ENCODE peak calls at places on chromosomes 5 and 9, in eight cellular contexts. R, C, X, D, K, Q, J and I are unnamed samples. For H3K4me1, the result is how much of the 10 kb centered on the place peaks cover.

GRCh38 chr9:15219511-15219910 is 87.5 kb downstream of the TTC39B start:
- DNase-seq in R (no peak), C (no peak), X (no peak), D (no peak), K (no peak), Q (no peak), J (no peak), I (no peak)

GRCh38 chr9:81266674-81267073 is 422.7 kb downstream of the TLE1 start:
- DNase-seq in R (no peak), C (no peak), X (no peak), D (no peak), K (no peak), Q (no peak), J (no peak), I (no peak)

GRCh38 chr9:84397822-84398221 is 57.3 kb upstream of the SLC28A3 start:
- DNase-seq in R (no peak), C (no peak), X (no peak), D (no peak), K (peak), Q (peak), J (no peak), I (no peak)

GRCh38 chr5:14216902-14217301 is 73.8 kb downstream of the TRIO start:
- DNase-seq in R (no peak), C (no peak), X (no peak), D (no peak), K (no peak), Q (peak), J (no peak), I (no peak)

GRCh38 chr5:83925321-83925877 is 204.7 kb upstream of the HAPLN1 start:
- DNase-seq in R (no peak), C (no peak), X (no peak), D (no peak), K (no peak), Q (no peak), J (no peak), I (no peak)

GRCh38 chr9:74940600-74940999 is 12.1 kb downstream of the C9orf40 start:
- DNase-seq in R (no peak), C (no peak), X (peak), D (no peak), K (peak), Q (peak), J (no peak), I (no peak)

GRCh38 chr5:43556857-43557593 is at the start of gene PAIP1:
- DNase-seq in R (peak), C (peak), X (peak), D (peak), K (peak), Q (peak), J (peak), I (peak)

GRCh38 chr9:121483049-121483448 is 16.6 kb downstream of the GGTA1 start:
- DNase-seq in R (no peak), C (no peak), X (no peak), D (no peak), K (no peak), Q (no peak), J (no peak), I (no peak)

GRCh38 chr5:179183481-179183880 is 123.3 kb downstream of the ZNF354C start:
- DNase-seq in R (no peak), C (no peak), X (no peak), D (no peak), K (no peak), Q (no peak), J (no peak), I (peak)

GRCh38 chr9:133571491-133571890 is 37.0 kb downstream of the ADAMTSL2 start:
- DNase-seq in R (no peak), C (no peak), X (no peak), D (no peak), K (no peak), Q (no peak), J (no peak), I (no peak)

GRCh38 chr9:95506438-95506691 is 10.4 kb downstream of the PTCH1 start:
- DNase-seq in R (no peak), C (no peak), X (peak), D (peak), K (no peak), Q (no peak), J (no peak), I (no peak)

GRCh38 chr5:158058208-158058607 is 199.3 kb upstream of the CLINT1 start:
- DNase-seq in R (no peak), C (no peak), X (no peak), D (no peak), K (no peak), Q (no peak), J (no peak), I (no peak)

DNA sequence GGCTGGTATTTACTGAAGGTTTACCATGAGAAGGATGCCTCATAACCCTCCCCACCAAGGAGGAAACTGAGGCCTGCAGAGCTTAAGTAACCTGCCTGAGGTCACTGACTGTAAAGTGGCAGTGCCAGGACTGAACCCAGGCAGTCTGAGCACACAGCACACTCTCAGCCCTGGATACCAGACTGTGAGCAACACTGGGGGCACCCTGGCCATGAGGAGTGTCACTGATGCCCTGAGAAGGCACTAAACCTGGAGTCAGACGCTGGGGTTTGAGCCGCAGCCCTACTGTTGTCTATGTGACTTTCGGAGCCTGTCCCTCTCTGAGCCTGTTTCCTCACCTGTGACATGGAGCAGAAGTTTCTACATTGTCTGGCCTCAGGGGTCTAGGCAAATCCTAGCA is 36.2 kb downstream of the B4GALT1 start:
- DNase-seq in R (no peak), C (no peak), X (no peak), D (no peak), K (no peak), Q (no peak), J (peak), I (peak)
- H3K4me1 ChIP-seq in R (under half), C (under half), X (under half), D (under half), K (under half), Q (under half), J (half or more), I (half or more)

GRCh38 chr5:106171708-106172107 is 1499.0 kb downstream of the EFNA5 start:
- DNase-seq in R (no peak), C (no peak), X (no peak), D (no peak), K (peak), Q (no peak), J (no peak), I (no peak)

GRCh38 chr5:106171132-106171531 is 1499.6 kb downstream of the EFNA5 start:
- DNase-seq in R (no peak), C (no peak), X (no peak), D (no peak), K (peak), Q (no peak), J (no peak), I (no peak)

GRCh38 chr5:106172681-106173532 is 1497.8 kb downstream of the EFNA5 start:
- DNase-seq in R (no peak), C (no peak), X (no peak), D (no peak), K (no peak), Q (no peak), J (no peak), I (no peak)

GRCh38 chr5:106163233-106163632 is 1507.5 kb downstream of the EFNA5 start:
- DNase-seq in R (no peak), C (no peak), X (no peak), D (no peak), K (no peak), Q (no peak), J (no peak), I (no peak)

DNA sequence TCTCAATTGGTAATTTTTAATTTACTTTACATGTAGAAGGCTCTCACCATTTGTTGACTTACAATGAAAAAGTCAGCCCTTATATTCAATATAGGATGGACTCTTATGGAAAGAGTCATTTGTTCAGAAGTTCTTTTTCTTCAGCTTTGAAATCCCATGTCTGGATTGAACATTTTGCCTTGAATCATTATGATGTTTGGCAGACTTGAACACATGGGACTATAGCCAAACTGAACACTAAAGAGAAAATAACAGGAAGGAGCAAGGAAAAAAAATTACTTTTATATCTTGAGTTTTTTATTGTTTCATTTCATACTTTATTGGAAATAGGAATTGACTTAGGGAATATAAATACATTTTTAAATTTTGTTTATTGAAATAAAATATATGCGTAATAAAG is 1503.0 kb downstream of the EFNA5 start:
- DNase-seq in R (no peak), C (no peak), X (no peak), D (no peak), K (peak), Q (no peak), J (no peak), I (no peak)
- TF ChIP-seq POLR2AphosphoS5 in R (no peak), C (no peak), X (no peak), D (no peak), K (no peak), Q (no peak), J (no peak), I (no peak)

GRCh38 chr5:91028518-91028956 is 354.6 kb downstream of the ARRDC3 start:
- DNase-seq in R (no peak), C (no peak), X (peak), D (no peak), K (no peak), Q (no peak), J (no peak), I (no peak)
- H3K4me1 ChIP-seq in R (under half), C (under half), X (under half), D (under half), K (under half), Q (under half), J (under half), I (under half)

GRCh38 chr9:96646081-96646991 is 8.8 kb downstream of the PRXL2C start:
- DNase-seq in R (no peak), C (no peak), X (no peak), D (no peak), K (no peak), Q (no peak), J (peak), I (no peak)
- TF ChIP-seq POLR2AphosphoS5 in R (no peak), C (no peak), X (no peak), D (no peak), K (no peak), Q (no peak), J (no peak), I (no peak)

GRCh38 chr5:33241826-33242225 is 198.9 kb upstream of the TARS1 start:
- DNase-seq in R (no peak), C (no peak), X (no peak), D (no peak), K (peak), Q (no peak), J (no peak), I (no peak)
- H3K4me1 ChIP-seq in R (under half), C (under half), X (under half), D (under half), K (under half), Q (under half), J (under half), I (under half)

DNA sequence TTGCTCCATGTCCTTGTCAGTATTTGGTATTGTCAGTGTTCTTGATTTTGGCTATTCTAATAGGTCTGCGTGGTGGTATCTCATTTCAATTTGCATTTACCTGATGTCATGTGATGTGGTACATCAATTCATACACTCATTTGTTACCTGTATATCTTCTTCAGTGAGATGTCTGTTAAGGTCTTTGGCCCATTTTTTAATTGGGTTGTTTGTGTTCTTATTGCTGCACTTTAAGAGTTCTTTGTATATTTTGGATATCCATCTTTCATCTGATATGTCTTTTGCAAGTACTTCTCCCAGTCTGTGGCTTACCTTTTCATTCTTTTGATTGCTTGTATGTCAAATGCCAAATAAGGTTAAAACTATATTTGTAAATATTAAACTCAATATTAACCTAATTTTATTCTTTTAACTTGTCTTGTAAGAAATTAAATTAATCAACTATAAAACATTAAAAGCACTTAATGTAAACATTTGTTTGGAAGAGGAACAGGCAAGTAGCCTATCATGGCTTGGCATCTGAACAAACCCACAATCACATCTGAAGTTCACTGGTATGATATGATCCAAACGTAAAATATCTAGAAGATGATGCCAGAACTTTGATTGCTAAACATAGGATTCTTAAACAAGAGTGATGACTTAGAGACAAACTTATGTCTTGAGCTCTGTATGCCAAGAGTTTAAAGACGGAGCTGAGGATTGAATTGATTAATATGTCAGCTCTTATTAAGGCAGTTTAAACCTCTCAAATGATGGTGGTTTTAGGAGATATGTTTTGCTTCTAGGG is 587.3 kb downstream of the ANXA1 start:
- DNase-seq in R (no peak), C (no peak), X (no peak), D (no peak), K (no peak), Q (no peak), J (no peak), I (no peak)
- TF ChIP-seq POLR2AphosphoS5 in R (no peak), C (no peak), X (no peak), D (no peak), K (no peak), Q (no peak), J (no peak), I (no peak)

GRCh38 chr5:118996098-118996497 is 7.8 kb upstream of the DTWD2 start:
- DNase-seq in R (no peak), C (no peak), X (no peak), D (no peak), K (no peak), Q (no peak), J (no peak), I (no peak)

DNA sequence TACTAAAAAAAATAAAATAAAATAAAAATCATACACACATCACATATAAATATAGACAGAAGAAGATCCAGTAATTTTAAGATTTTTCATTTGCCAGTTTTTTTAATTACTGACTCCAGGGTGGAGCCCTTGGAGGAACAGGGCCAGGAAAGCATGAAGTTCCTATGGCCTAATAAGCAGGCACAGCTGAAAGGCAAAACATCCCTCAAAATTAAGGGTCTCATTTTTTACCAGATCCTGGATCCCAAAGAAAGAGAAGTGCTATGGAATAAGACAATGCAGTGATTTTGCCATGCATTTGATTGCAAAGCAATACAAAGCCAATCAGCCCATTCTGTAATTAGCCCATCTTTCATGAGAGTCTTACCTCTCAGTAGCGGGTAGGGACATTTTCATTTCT is 11.3 kb upstream of the DTWD2 start:
- DNase-seq in R (no peak), C (no peak), X (no peak), D (no peak), K (no peak), Q (no peak), J (no peak), I (no peak)
- H3K4me1 ChIP-seq in R (under half), C (under half), X (under half), D (under half), K (under half), Q (under half), J (under half), I (under half)

GRCh38 chr5:73132759-73133158 is 12.4 kb downstream of the TMEM171 start:
- DNase-seq in R (no peak), C (no peak), X (no peak), D (no peak), K (no peak), Q (no peak), J (no peak), I (no peak)

GRCh38 chr5:73137575-73138530 is 17.5 kb downstream of the TMEM171 start:
- DNase-seq in R (no peak), C (no peak), X (no peak), D (no peak), K (no peak), Q (no peak), J (no peak), I (no peak)

GRCh38 chr5:73136277-73136606 is 15.9 kb downstream of the TMEM171 start:
- DNase-seq in R (no peak), C (no peak), X (no peak), D (no peak), K (no peak), Q (peak), J (no peak), I (no peak)

GRCh38 chr5:73135429-73136276 is 15.3 kb downstream of the TMEM171 start:
- DNase-seq in R (no peak), C (no peak), X (no peak), D (peak), K (peak), Q (peak), J (no peak), I (no peak)

GRCh38 chr5:73135021-73135420 is 14.6 kb downstream of the TMEM171 start:
- DNase-seq in R (no peak), C (no peak), X (no peak), D (no peak), K (no peak), Q (no peak), J (no peak), I (no peak)
- TF ChIP-seq POLR2AphosphoS5 in R (no peak), C (no peak), X (no peak), D (no peak), K (no peak), Q (no peak), J (no peak), I (no peak)